ENCODE peak calls at places on chromosome 4, in five cellular contexts. One of them, this sample, is unnamed.

GRCh38 chr4:40205259-40206198 is 8.7 kb downstream of the RHOH start:
- DNase-seq in GM12865: peak; percentile 95
- DNase-seq in NCI-H2107: no peak
- DNase-seq in OCI-LY7: peak; percentile 88
- DNase-seq in amygdala: no peak
- DNase-seq in this sample: peak; percentile 28

GRCh38 chr4:83613994-83614393 is 78.1 kb downstream of the GPAT3 start:
- DNase-seq in GM12865: no peak
- DNase-seq in NCI-H2107: no peak
- DNase-seq in OCI-LY7: no peak
- DNase-seq in amygdala: no peak
- DNase-seq in this sample: no peak

GRCh38 chr4:118265312-118266144 is 87.3 kb downstream of the PRSS12 start:
- DNase-seq in GM12865: no peak
- DNase-seq in NCI-H2107: no peak
- DNase-seq in OCI-LY7: no peak
- DNase-seq in amygdala: no peak
- DNase-seq in this sample: no peak

GRCh38 chr4:27381806-27382205 is 521.2 kb downstream of the STIM2 start:
- DNase-seq in GM12865: no peak
- DNase-seq in NCI-H2107: peak; percentile 1
- DNase-seq in OCI-LY7: no peak
- DNase-seq in amygdala: no peak
- DNase-seq in this sample: no peak

GRCh38 chr4:91826186-91826585 is 477.6 kb upstream of the GRID2 start:
- DNase-seq in GM12865: no peak
- DNase-seq in NCI-H2107: no peak
- DNase-seq in OCI-LY7: no peak
- DNase-seq in amygdala: no peak
- DNase-seq in this sample: no peak

GRCh38 chr4:97003715-97004114 is 1139.6 kb downstream of the STPG2 start:
- DNase-seq in GM12865: no peak
- DNase-seq in NCI-H2107: no peak
- DNase-seq in OCI-LY7: no peak
- DNase-seq in amygdala: no peak
- DNase-seq in this sample: no peak

GRCh38 chr4:183011213-183011907 is 87.7 kb upstream of the WWC2 start:
- DNase-seq in GM12865: no peak
- DNase-seq in NCI-H2107: no peak
- DNase-seq in OCI-LY7: no peak
- DNase-seq in amygdala: no peak
- DNase-seq in this sample: no peak

GRCh38 chr4:23305026-23305425 is 584.8 kb downstream of the PPARGC1A start:
- DNase-seq in GM12865: peak; percentile 5
- DNase-seq in NCI-H2107: no peak
- DNase-seq in OCI-LY7: no peak
- DNase-seq in amygdala: no peak
- DNase-seq in this sample: no peak

GRCh38 chr4:175035907-175036306 is 117.7 kb downstream of the ADAM29 start:
- DNase-seq in GM12865: peak; percentile 65
- DNase-seq in NCI-H2107: no peak
- DNase-seq in OCI-LY7: no peak
- DNase-seq in amygdala: no peak
- DNase-seq in this sample: no peak

GRCh38 chr4:32624943-32625603 is 1904.9 kb downstream of the PCDH7 start:
- DNase-seq in GM12865: no peak
- DNase-seq in NCI-H2107: no peak
- DNase-seq in OCI-LY7: no peak
- DNase-seq in amygdala: no peak
- DNase-seq in this sample: no peak

GRCh38 chr4:54746228-54746627 is 88.5 kb downstream of the KIT start:
- DNase-seq in GM12865: peak; percentile 40
- DNase-seq in NCI-H2107: peak; percentile 2
- DNase-seq in OCI-LY7: no peak
- DNase-seq in amygdala: no peak
- DNase-seq in this sample: no peak

GRCh38 chr4:54095110-54095800 is 4.7 kb upstream of the GSX2 start:
- DNase-seq in GM12865: no peak
- DNase-seq in NCI-H2107: no peak
- DNase-seq in OCI-LY7: no peak
- DNase-seq in amygdala: no peak
- DNase-seq in this sample: no peak

GRCh38 chr4:4541040-4541631 is 712 bp downstream of the STX18 start:
- DNase-seq in GM12865: peak; percentile 71
- DNase-seq in NCI-H2107: no peak
- DNase-seq in OCI-LY7: peak; percentile 45
- DNase-seq in amygdala: no peak
- DNase-seq in this sample: peak; percentile 30

GRCh38 chr4:6907658-6908191 is 1.9 kb upstream of the TBC1D14 start:
- DNase-seq in GM12865: peak; percentile 19
- DNase-seq in NCI-H2107: no peak
- DNase-seq in OCI-LY7: peak; percentile 37
- DNase-seq in amygdala: no peak
- DNase-seq in this sample: no peak

GRCh38 chr4:75490155-75490554 is 24.0 kb downstream of the RCHY1 start:
- DNase-seq in GM12865: no peak
- DNase-seq in NCI-H2107: no peak
- DNase-seq in OCI-LY7: peak; percentile 13
- DNase-seq in amygdala: no peak
- DNase-seq in this sample: no peak

GRCh38 chr4:123862812-123863211 is 466.2 kb downstream of the SPRY1 start:
- DNase-seq in GM12865: no peak
- DNase-seq in NCI-H2107: no peak
- DNase-seq in OCI-LY7: no peak
- DNase-seq in amygdala: no peak
- DNase-seq in this sample: no peak

GRCh38 chr4:152106113-152106763 is 345.4 kb upstream of the GATB start:
- DNase-seq in GM12865: no peak
- DNase-seq in NCI-H2107: no peak
- DNase-seq in OCI-LY7: no peak
- DNase-seq in amygdala: no peak
- DNase-seq in this sample: no peak

GRCh38 chr4:110533940-110534339 is 58.0 kb downstream of the ENPEP start:
- DNase-seq in GM12865: peak; percentile 36
- DNase-seq in NCI-H2107: no peak
- DNase-seq in OCI-LY7: peak; percentile 54
- DNase-seq in amygdala: no peak
- DNase-seq in this sample: no peak

GRCh38 chr4:107035711-107036601 is at the start of gene DKK2:
- DNase-seq in GM12865: no peak
- DNase-seq in NCI-H2107: no peak
- DNase-seq in OCI-LY7: no peak
- DNase-seq in amygdala: no peak
- DNase-seq in this sample: no peak

GRCh38 chr4:88802138-88802537 is 104.5 kb upstream of the NAP1L5 start:
- DNase-seq in GM12865: no peak
- DNase-seq in NCI-H2107: no peak
- DNase-seq in OCI-LY7: no peak
- DNase-seq in amygdala: no peak
- DNase-seq in this sample: no peak

GRCh38 chr4:150387983-150388382 is 194.0 kb upstream of the MAB21L2 start:
- DNase-seq in GM12865: no peak
- DNase-seq in NCI-H2107: no peak
- DNase-seq in OCI-LY7: no peak
- DNase-seq in amygdala: no peak
- DNase-seq in this sample: no peak

GRCh38 chr4:75995727-75996126 is 5.0 kb upstream of the SDAD1 start:
- DNase-seq in GM12865: peak; percentile 55
- DNase-seq in NCI-H2107: no peak
- DNase-seq in OCI-LY7: peak; percentile 68
- DNase-seq in amygdala: no peak
- DNase-seq in this sample: peak; percentile 10

GRCh38 chr4:60223098-60223497 is 977.0 kb upstream of the ADGRL3 start:
- DNase-seq in GM12865: no peak
- DNase-seq in NCI-H2107: no peak
- DNase-seq in OCI-LY7: no peak
- DNase-seq in amygdala: no peak
- DNase-seq in this sample: no peak

GRCh38 chr4:8840006-8840793 is 31.4 kb downstream of the HMX1 start:
- DNase-seq in GM12865: no peak
- DNase-seq in NCI-H2107: no peak
- DNase-seq in OCI-LY7: no peak
- DNase-seq in amygdala: no peak
- DNase-seq in this sample: no peak

GRCh38 chr4:55947912-55948725 is 626 bp upstream of the CEP135 start:
- DNase-seq in GM12865: peak; percentile 78
- DNase-seq in NCI-H2107: no peak
- DNase-seq in OCI-LY7: peak; percentile 76
- DNase-seq in amygdala: no peak
- DNase-seq in this sample: no peak

GRCh38 chr4:27716693-27717505 is 856.3 kb downstream of the STIM2 start:
- DNase-seq in GM12865: no peak
- DNase-seq in NCI-H2107: no peak
- DNase-seq in OCI-LY7: no peak
- DNase-seq in amygdala: no peak
- DNase-seq in this sample: no peak

GRCh38 chr4:56909083-56909981 is 1.6 kb downstream of the REST start:
- DNase-seq in GM12865: peak; percentile 78
- DNase-seq in NCI-H2107: no peak
- DNase-seq in OCI-LY7: peak; percentile 83
- DNase-seq in amygdala: peak; percentile 13
- DNase-seq in this sample: peak; percentile 60

GRCh38 chr4:186695392-186695791 is 28.3 kb downstream of the FAT1 start:
- DNase-seq in GM12865: no peak
- DNase-seq in NCI-H2107: peak; percentile 2
- DNase-seq in OCI-LY7: no peak
- DNase-seq in amygdala: no peak
- DNase-seq in this sample: no peak

GRCh38 chr4:85701881-85702321 is 227.0 kb downstream of the ARHGAP24 start:
- DNase-seq in GM12865: peak; percentile 74
- DNase-seq in NCI-H2107: no peak
- DNase-seq in OCI-LY7: peak; percentile 89
- DNase-seq in amygdala: no peak
- DNase-seq in this sample: no peak

GRCh38 chr4:173703076-173703475 is 173.0 kb upstream of the HAND2 start:
- DNase-seq in GM12865: no peak
- DNase-seq in NCI-H2107: no peak
- DNase-seq in OCI-LY7: no peak
- DNase-seq in amygdala: no peak
- DNase-seq in this sample: no peak

GRCh38 chr4:5050520-5050955 is 742 bp upstream of the STK32B start:
- DNase-seq in GM12865: peak; percentile 56
- DNase-seq in NCI-H2107: peak; percentile 4
- DNase-seq in OCI-LY7: peak; percentile 14
- DNase-seq in amygdala: peak; percentile 65
- DNase-seq in this sample: peak; percentile 39

GRCh38 chr4:74944354-74944793 is 11.5 kb downstream of the PARM1 start:
- DNase-seq in GM12865: peak; percentile 73
- DNase-seq in NCI-H2107: no peak
- DNase-seq in OCI-LY7: no peak
- DNase-seq in amygdala: no peak
- DNase-seq in this sample: no peak

GRCh38 chr4:118905546-118905945 is 16.9 kb downstream of the SYNPO2 start:
- DNase-seq in GM12865: no peak
- DNase-seq in NCI-H2107: no peak
- DNase-seq in OCI-LY7: no peak
- DNase-seq in amygdala: no peak
- DNase-seq in this sample: no peak

GRCh38 chr4:156686120-156686519 is 285.5 kb downstream of the PDGFC start:
- DNase-seq in GM12865: no peak
- DNase-seq in NCI-H2107: no peak
- DNase-seq in OCI-LY7: no peak
- DNase-seq in amygdala: no peak
- DNase-seq in this sample: no peak

GRCh38 chr4:2587215-2587823 is 50.9 kb downstream of the FAM193A start:
- DNase-seq in GM12865: no peak
- DNase-seq in NCI-H2107: no peak
- DNase-seq in OCI-LY7: no peak
- DNase-seq in amygdala: no peak
- DNase-seq in this sample: no peak

GRCh38 chr4:128228021-128228571 is 59.5 kb downstream of the PGRMC2 start:
- DNase-seq in GM12865: no peak
- DNase-seq in NCI-H2107: no peak
- DNase-seq in OCI-LY7: no peak
- DNase-seq in amygdala: no peak
- DNase-seq in this sample: no peak

This sample was measured in GM19239.